ENCODE peak calls at places on chromosome 3, in six cellular contexts. One of them, this sample, is unnamed.

GRCh38 chr3:69719723-69720122 is 19.5 kb upstream of the MITF start:
- DNase-seq in PC-3: no peak
- DNase-seq in neuronal stem cell: no peak
- DNase-seq in mammary epithelial cell: no peak
- DNase-seq in SK-N-SH: no peak
- DNase-seq in OCI-LY7: no peak
- DNase-seq in this sample: no peak

GRCh38 chr3:109897734-109898133 is 560.4 kb upstream of the DPPA4 start:
- DNase-seq in PC-3: no peak
- DNase-seq in mammary epithelial cell: no peak
- DNase-seq in OCI-LY7: no peak
- DNase-seq in neuronal stem cell: no peak
- DNase-seq in SK-N-SH: no peak
- DNase-seq in this sample: no peak

GRCh38 chr3:46558184-46559029 is 7.7 kb downstream of the LRRC2 start:
- DNase-seq in mammary epithelial cell: peak
- DNase-seq in SK-N-SH: peak
- DNase-seq in OCI-LY7: peak
- DNase-seq in neuronal stem cell: no peak
- DNase-seq in PC-3: peak
- DNase-seq in this sample: peak

GRCh38 chr3:181631901-181632300 is 79.8 kb upstream of the SOX2 start:
- DNase-seq in neuronal stem cell: no peak
- DNase-seq in PC-3: peak
- DNase-seq in SK-N-SH: no peak
- DNase-seq in mammary epithelial cell: no peak
- DNase-seq in OCI-LY7: no peak
- DNase-seq in this sample: no peak

GRCh38 chr3:98782826-98783500 is 19.8 kb downstream of the ST3GAL6 start:
- DNase-seq in mammary epithelial cell: peak
- DNase-seq in OCI-LY7: no peak
- DNase-seq in SK-N-SH: no peak
- DNase-seq in PC-3: peak
- DNase-seq in neuronal stem cell: peak
- DNase-seq in this sample: no peak

GRCh38 chr3:69385723-69386483 is at the start of gene FRMD4B:
- DNase-seq in mammary epithelial cell: peak
- DNase-seq in neuronal stem cell: no peak
- DNase-seq in PC-3: peak
- DNase-seq in SK-N-SH: peak
- DNase-seq in OCI-LY7: no peak
- DNase-seq in this sample: no peak

GRCh38 chr3:16516695-16517481 is 3.4 kb upstream of the RFTN1 start:
- DNase-seq in mammary epithelial cell: peak
- DNase-seq in PC-3: peak
- DNase-seq in SK-N-SH: peak
- DNase-seq in neuronal stem cell: no peak
- DNase-seq in OCI-LY7: no peak
- DNase-seq in this sample: peak

GRCh38 chr3:2484162-2485026 is 385.7 kb downstream of the CNTN4 start:
- DNase-seq in OCI-LY7: no peak
- DNase-seq in neuronal stem cell: no peak
- DNase-seq in SK-N-SH: no peak
- DNase-seq in PC-3: no peak
- DNase-seq in mammary epithelial cell: no peak
- DNase-seq in this sample: no peak

GRCh38 chr3:123157598-123158287 is 44.0 kb upstream of the SEC22A start:
- DNase-seq in OCI-LY7: no peak
- DNase-seq in SK-N-SH: no peak
- DNase-seq in PC-3: no peak
- DNase-seq in neuronal stem cell: no peak
- DNase-seq in mammary epithelial cell: no peak
- DNase-seq in this sample: no peak

GRCh38 chr3:113832477-113833164 is 6.0 kb upstream of the GRAMD1C start:
- DNase-seq in OCI-LY7: no peak
- DNase-seq in PC-3: no peak
- DNase-seq in neuronal stem cell: no peak
- DNase-seq in SK-N-SH: no peak
- DNase-seq in mammary epithelial cell: no peak
- DNase-seq in this sample: no peak

GRCh38 chr3:169668081-169668956 is 4.8 kb upstream of the MECOM start:
- DNase-seq in mammary epithelial cell: no peak
- DNase-seq in OCI-LY7: no peak
- DNase-seq in PC-3: peak
- DNase-seq in SK-N-SH: peak
- DNase-seq in neuronal stem cell: peak
- DNase-seq in this sample: no peak

GRCh38 chr3:102671005-102671404 is 236.2 kb downstream of the ZPLD1 start:
- DNase-seq in neuronal stem cell: no peak
- DNase-seq in SK-N-SH: no peak
- DNase-seq in OCI-LY7: no peak
- DNase-seq in PC-3: no peak
- DNase-seq in mammary epithelial cell: no peak
- DNase-seq in this sample: no peak

GRCh38 chr3:77467702-77468407 is 428.0 kb downstream of the ROBO2 start:
- DNase-seq in PC-3: no peak
- DNase-seq in mammary epithelial cell: no peak
- DNase-seq in neuronal stem cell: no peak
- DNase-seq in OCI-LY7: no peak
- DNase-seq in SK-N-SH: no peak
- DNase-seq in this sample: no peak

GRCh38 chr3:136343446-136343845 is 93.3 kb downstream of the PCCB start:
- DNase-seq in neuronal stem cell: no peak
- DNase-seq in SK-N-SH: no peak
- DNase-seq in PC-3: no peak
- DNase-seq in OCI-LY7: peak
- DNase-seq in mammary epithelial cell: no peak
- DNase-seq in this sample: no peak

GRCh38 chr3:112651516-112651915 is 10.6 kb upstream of the CCDC80 start:
- DNase-seq in PC-3: peak
- DNase-seq in mammary epithelial cell: no peak
- DNase-seq in OCI-LY7: no peak
- DNase-seq in SK-N-SH: no peak
- DNase-seq in neuronal stem cell: no peak
- DNase-seq in this sample: no peak
- H2AFZ ChIP-seq in PC-3: peak
- H2AFZ ChIP-seq in mammary epithelial cell: peak
- H2AFZ ChIP-seq in OCI-LY7: no peak
- H2AFZ ChIP-seq in SK-N-SH: no peak
- H2AFZ ChIP-seq in neuronal stem cell: no peak
- H2AFZ ChIP-seq in this sample: no peak

DNA sequence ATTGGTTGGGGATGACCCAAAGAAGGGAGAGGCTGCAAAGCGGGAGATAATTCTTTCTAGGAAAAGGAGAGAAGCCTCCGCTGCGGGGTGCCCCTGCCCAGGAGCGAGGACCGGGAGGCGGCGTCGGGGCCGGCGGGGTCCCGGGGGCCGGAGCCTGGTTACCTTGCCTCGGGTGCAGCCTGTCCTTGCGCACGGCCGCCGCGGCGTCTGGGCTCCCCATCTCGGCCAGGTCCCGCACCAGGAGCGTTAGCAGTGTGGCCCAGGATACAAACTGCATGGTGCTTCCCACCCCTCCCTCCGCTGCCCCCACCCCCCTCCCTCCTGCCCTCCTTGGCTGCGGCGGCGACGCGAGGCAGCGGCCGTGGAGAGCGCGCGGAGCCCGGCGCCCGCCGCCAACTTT is 419 bp downstream of the ADAMTS9 start:
- DNase-seq in mammary epithelial cell: peak
- DNase-seq in neuronal stem cell: no peak
- DNase-seq in SK-N-SH: peak
- DNase-seq in OCI-LY7: no peak
- DNase-seq in PC-3: no peak
- DNase-seq in this sample: no peak
- H2AFZ ChIP-seq in mammary epithelial cell: peak
- H2AFZ ChIP-seq in neuronal stem cell: peak
- H2AFZ ChIP-seq in SK-N-SH: peak
- H2AFZ ChIP-seq in OCI-LY7: no peak
- H2AFZ ChIP-seq in PC-3: no peak
- H2AFZ ChIP-seq in this sample: no peak

GRCh38 chr3:146161725-146162047 is 702 bp upstream of the PLOD2 start:
- DNase-seq in PC-3: peak
- DNase-seq in mammary epithelial cell: no peak
- DNase-seq in OCI-LY7: no peak
- DNase-seq in neuronal stem cell: no peak
- DNase-seq in SK-N-SH: no peak
- DNase-seq in this sample: no peak

GRCh38 chr3:146160233-146160963 is 586 bp downstream of the PLOD2 start:
- DNase-seq in SK-N-SH: peak
- DNase-seq in OCI-LY7: no peak
- DNase-seq in mammary epithelial cell: peak
- DNase-seq in neuronal stem cell: peak
- DNase-seq in PC-3: peak
- DNase-seq in this sample: no peak

GRCh38 chr3:146162561-146162960 is 1.6 kb upstream of the PLOD2 start:
- DNase-seq in mammary epithelial cell: no peak
- DNase-seq in OCI-LY7: no peak
- DNase-seq in PC-3: peak
- DNase-seq in SK-N-SH: no peak
- DNase-seq in neuronal stem cell: no peak
- DNase-seq in this sample: no peak

GRCh38 chr3:146159616-146160232 is 1.3 kb downstream of the PLOD2 start:
- DNase-seq in OCI-LY7: no peak
- DNase-seq in PC-3: no peak
- DNase-seq in neuronal stem cell: no peak
- DNase-seq in SK-N-SH: no peak
- DNase-seq in mammary epithelial cell: no peak
- DNase-seq in this sample: no peak

DNA sequence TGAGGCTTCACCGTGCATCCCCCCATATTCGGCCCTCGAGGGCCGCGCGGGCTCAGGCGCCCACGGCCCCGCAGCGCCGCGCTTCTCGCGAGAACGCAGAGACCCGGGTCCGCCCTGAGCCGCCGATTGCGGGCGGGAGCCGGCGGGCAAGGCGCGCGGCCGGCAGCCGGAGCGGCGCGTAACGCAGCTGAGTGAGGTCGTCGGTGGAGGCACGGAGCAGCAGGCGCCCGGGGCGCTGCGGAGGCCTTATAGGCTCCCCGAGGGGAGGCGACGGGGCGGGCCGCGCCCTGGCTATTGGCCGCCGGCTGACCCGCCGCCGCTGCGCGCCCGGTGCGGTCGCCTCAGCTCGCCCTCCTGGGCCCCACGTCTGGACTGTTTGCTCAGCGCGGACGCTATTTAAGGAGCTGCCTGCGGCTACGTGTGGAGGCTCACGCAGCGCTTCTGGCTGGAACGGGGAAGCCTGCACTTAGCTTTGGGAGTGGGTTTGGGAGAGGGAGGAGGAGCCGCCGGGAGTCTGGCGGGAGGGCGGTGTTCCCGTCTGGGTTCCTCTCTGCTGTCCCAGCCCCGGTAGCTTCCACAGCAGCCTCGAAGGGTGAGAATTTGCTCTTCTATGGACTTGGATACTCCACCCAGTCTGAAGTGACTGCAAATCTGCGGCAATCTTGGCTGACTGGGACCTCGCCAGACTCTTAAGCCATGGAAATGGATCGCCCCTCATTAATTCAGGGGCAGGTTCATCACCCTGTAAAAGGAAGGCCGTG is at the start of gene PLOD2:
- DNase-seq in neuronal stem cell: peak
- DNase-seq in PC-3: peak
- DNase-seq in OCI-LY7: no peak
- DNase-seq in mammary epithelial cell: peak
- DNase-seq in SK-N-SH: peak
- DNase-seq in this sample: peak
- H2AFZ ChIP-seq in neuronal stem cell: peak
- H2AFZ ChIP-seq in PC-3: peak
- H2AFZ ChIP-seq in OCI-LY7: no peak
- H2AFZ ChIP-seq in mammary epithelial cell: peak
- H2AFZ ChIP-seq in SK-N-SH: peak
- H2AFZ ChIP-seq in this sample: no peak

GRCh38 chr3:106085998-106086397 is 217.2 kb upstream of the CBLB start:
- DNase-seq in neuronal stem cell: no peak
- DNase-seq in OCI-LY7: no peak
- DNase-seq in PC-3: peak
- DNase-seq in SK-N-SH: no peak
- DNase-seq in mammary epithelial cell: no peak
- DNase-seq in this sample: no peak

GRCh38 chr3:106083207-106083606 is 214.4 kb upstream of the CBLB start:
- DNase-seq in PC-3: no peak
- DNase-seq in neuronal stem cell: no peak
- DNase-seq in SK-N-SH: no peak
- DNase-seq in OCI-LY7: no peak
- DNase-seq in mammary epithelial cell: no peak
- DNase-seq in this sample: no peak

GRCh38 chr3:106088270-106088669 is 219.5 kb upstream of the CBLB start:
- DNase-seq in neuronal stem cell: no peak
- DNase-seq in PC-3: no peak
- DNase-seq in mammary epithelial cell: peak
- DNase-seq in SK-N-SH: no peak
- DNase-seq in OCI-LY7: no peak
- DNase-seq in this sample: no peak

GRCh38 chr3:106086636-106087035 is 217.8 kb upstream of the CBLB start:
- DNase-seq in neuronal stem cell: no peak
- DNase-seq in PC-3: peak
- DNase-seq in OCI-LY7: no peak
- DNase-seq in SK-N-SH: no peak
- DNase-seq in mammary epithelial cell: peak
- DNase-seq in this sample: peak

DNA sequence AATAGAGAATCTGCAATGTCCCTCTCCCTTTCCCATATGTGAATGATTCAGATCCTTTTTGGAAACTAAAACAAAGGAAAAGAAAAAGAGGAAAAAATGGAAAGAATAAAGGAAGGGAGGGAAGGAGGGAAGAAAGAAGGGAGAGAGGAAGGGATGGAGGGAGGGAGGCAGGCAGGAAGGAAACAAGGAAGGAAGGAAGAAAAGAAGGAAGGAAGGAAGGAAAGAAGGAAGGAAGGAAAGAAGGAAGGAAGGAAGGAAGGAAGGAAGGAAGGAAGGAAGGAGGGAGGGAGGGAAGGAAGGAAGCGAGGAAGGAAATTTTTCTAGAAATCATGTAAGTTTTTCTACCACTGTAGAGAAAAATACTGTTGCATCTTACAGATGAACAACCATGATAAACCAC is 215.0 kb upstream of the CBLB start:
- DNase-seq in OCI-LY7: no peak
- DNase-seq in mammary epithelial cell: no peak
- DNase-seq in neuronal stem cell: no peak
- DNase-seq in PC-3: no peak
- DNase-seq in SK-N-SH: no peak
- DNase-seq in this sample: no peak
- H2AFZ ChIP-seq in OCI-LY7: no peak
- H2AFZ ChIP-seq in mammary epithelial cell: no peak
- H2AFZ ChIP-seq in neuronal stem cell: no peak
- H2AFZ ChIP-seq in PC-3: no peak
- H2AFZ ChIP-seq in SK-N-SH: no peak
- H2AFZ ChIP-seq in this sample: no peak